ENCODE peak calls at places on chromosomes 2 and 18, in nine cellular contexts. One of them, this sample, is unnamed.

GRCh38 chr18:23850215-23850614 is 161.0 kb downstream of the LAMA3 start:
- DNase-seq in kidney epithelial cell: no peak
- DNase-seq in RPMI8226: no peak
- DNase-seq in GM03348: no peak
- DNase-seq in midbrain: no peak
- DNase-seq in hypothalamus: no peak
- DNase-seq in HCEC 1CT: no peak
- DNase-seq in right cardiac atrium: no peak
- DNase-seq in kidney glomerular epithelial cell: no peak
- DNase-seq in this sample: no peak

GRCh38 chr2:162768646-162769045 is 69.9 kb downstream of the KCNH7 start:
- DNase-seq in kidney epithelial cell: no peak
- DNase-seq in RPMI8226: no peak
- DNase-seq in GM03348: no peak
- DNase-seq in midbrain: peak
- DNase-seq in hypothalamus: peak
- DNase-seq in HCEC 1CT: no peak
- DNase-seq in right cardiac atrium: no peak
- DNase-seq in kidney glomerular epithelial cell: no peak
- DNase-seq in this sample: no peak

GRCh38 chr2:1584691-1585485 is 159.4 kb downstream of the PXDN start:
- DNase-seq in kidney epithelial cell: no peak
- DNase-seq in RPMI8226: peak
- DNase-seq in GM03348: no peak
- DNase-seq in midbrain: no peak
- DNase-seq in hypothalamus: no peak
- DNase-seq in HCEC 1CT: no peak
- DNase-seq in right cardiac atrium: no peak
- DNase-seq in kidney glomerular epithelial cell: peak
- DNase-seq in this sample: peak

GRCh38 chr2:7118606-7119503 is 201.6 kb downstream of the RNF144A start:
- DNase-seq in kidney epithelial cell: no peak
- DNase-seq in RPMI8226: peak
- DNase-seq in GM03348: peak
- DNase-seq in midbrain: peak
- DNase-seq in hypothalamus: peak
- DNase-seq in HCEC 1CT: no peak
- DNase-seq in right cardiac atrium: peak
- DNase-seq in kidney glomerular epithelial cell: no peak
- DNase-seq in this sample: peak

GRCh38 chr2:117523267-117523666 is 291.2 kb upstream of the DDX18 start:
- DNase-seq in kidney epithelial cell: peak
- DNase-seq in RPMI8226: peak
- DNase-seq in GM03348: no peak
- DNase-seq in midbrain: peak
- DNase-seq in hypothalamus: peak
- DNase-seq in HCEC 1CT: no peak
- DNase-seq in right cardiac atrium: peak
- DNase-seq in kidney glomerular epithelial cell: no peak
- DNase-seq in this sample: no peak

GRCh38 chr2:71460056-71460455 is 6.7 kb downstream of the DYSF start:
- DNase-seq in kidney epithelial cell: no peak
- DNase-seq in RPMI8226: no peak
- DNase-seq in GM03348: no peak
- DNase-seq in midbrain: no peak
- DNase-seq in hypothalamus: no peak
- DNase-seq in HCEC 1CT: no peak
- DNase-seq in right cardiac atrium: no peak
- DNase-seq in kidney glomerular epithelial cell: no peak
- DNase-seq in this sample: no peak

GRCh38 chr2:152585830-152586484 is 131.3 kb downstream of the PRPF40A start:
- DNase-seq in kidney epithelial cell: peak
- DNase-seq in RPMI8226: no peak
- DNase-seq in GM03348: peak
- DNase-seq in midbrain: peak
- DNase-seq in hypothalamus: peak
- DNase-seq in HCEC 1CT: peak
- DNase-seq in right cardiac atrium: no peak
- DNase-seq in kidney glomerular epithelial cell: peak
- DNase-seq in this sample: peak

GRCh38 chr18:48910972-48911545 is 39.7 kb downstream of the SMAD7 start:
- DNase-seq in kidney epithelial cell: no peak
- DNase-seq in RPMI8226: no peak
- DNase-seq in GM03348: no peak
- DNase-seq in midbrain: no peak
- DNase-seq in hypothalamus: no peak
- DNase-seq in HCEC 1CT: no peak
- DNase-seq in right cardiac atrium: peak
- DNase-seq in kidney glomerular epithelial cell: no peak
- DNase-seq in this sample: no peak

GRCh38 chr18:74013955-74014354 is 133.7 kb downstream of the FBXO15 start:
- DNase-seq in kidney epithelial cell: peak
- DNase-seq in RPMI8226: no peak
- DNase-seq in GM03348: peak
- DNase-seq in midbrain: no peak
- DNase-seq in hypothalamus: no peak
- DNase-seq in HCEC 1CT: peak
- DNase-seq in right cardiac atrium: no peak
- DNase-seq in kidney glomerular epithelial cell: peak
- DNase-seq in this sample: peak

GRCh38 chr2:232363784-232364615 is 14.6 kb upstream of the ALPP start:
- DNase-seq in kidney epithelial cell: no peak
- DNase-seq in RPMI8226: peak
- DNase-seq in GM03348: no peak
- DNase-seq in midbrain: no peak
- DNase-seq in hypothalamus: no peak
- DNase-seq in HCEC 1CT: no peak
- DNase-seq in right cardiac atrium: no peak
- DNase-seq in kidney glomerular epithelial cell: no peak
- DNase-seq in this sample: no peak

GRCh38 chr2:27489118-27489497 is 435 bp downstream of the IFT172 start:
- DNase-seq in kidney epithelial cell: no peak
- DNase-seq in RPMI8226: peak
- DNase-seq in GM03348: peak
- DNase-seq in midbrain: peak
- DNase-seq in hypothalamus: no peak
- DNase-seq in HCEC 1CT: peak
- DNase-seq in right cardiac atrium: no peak
- DNase-seq in kidney glomerular epithelial cell: no peak
- DNase-seq in this sample: peak

GRCh38 chr18:77980275-77980674 is 730.6 kb downstream of the GALR1 start:
- DNase-seq in kidney epithelial cell: no peak
- DNase-seq in RPMI8226: no peak
- DNase-seq in GM03348: no peak
- DNase-seq in midbrain: no peak
- DNase-seq in hypothalamus: no peak
- DNase-seq in HCEC 1CT: no peak
- DNase-seq in right cardiac atrium: no peak
- DNase-seq in kidney glomerular epithelial cell: no peak
- DNase-seq in this sample: no peak